ENCODE peak calls at places on chromosome 3, in seven cellular contexts. O, U, Z, X, H, B and M are unnamed samples.

GRCh38 chr3:179229177-179229576 is 21.7 kb downstream of the KCNMB3 start:
- DNase-seq in H (no peak), O (no peak), B (no peak), X (no peak), U (no peak), Z (no peak), M (no peak)

GRCh38 chr3:170467007-170467406 is 48.3 kb downstream of the CLDN11 start:
- DNase-seq in B (no peak), X (no peak), U (no peak), O (no peak), H (no peak), Z (no peak), M (no peak)

GRCh38 chr3:48709051-48709461 is 8.0 kb downstream of the IP6K2 start:
- DNase-seq in H (no peak), O (peak; percentile 96), Z (no peak), X (no peak), U (no peak), B (peak; percentile 8), M (peak; percentile 70)

GRCh38 chr3:109532257-109533216 is 195.2 kb upstream of the DPPA4 start:
- DNase-seq in Z (no peak), X (peak; percentile 1), O (peak; percentile 55), B (peak; percentile 56), H (peak; percentile 72), U (peak; percentile 11), M (peak; percentile 32)

GRCh38 chr3:126782554-126782953 is 78.5 kb downstream of the CHCHD6 start:
- DNase-seq in H (no peak), B (no peak), X (peak; percentile 91), O (peak; percentile 99), Z (no peak), U (peak; percentile 90), M (peak; percentile 91)

GRCh38 chr3:140128217-140129137 is 193.5 kb downstream of the CLSTN2 start:
- DNase-seq in Z (no peak), H (peak; percentile 80), X (no peak), O (peak; percentile 7), U (no peak), B (peak; percentile 75), M (peak; percentile 56)

GRCh38 chr3:157099337-157100078 is 60.4 kb downstream of the CCNL1 start:
- DNase-seq in Z (no peak), X (no peak), B (no peak), H (no peak), U (no peak), O (peak; percentile 76), M (no peak)

GRCh38 chr3:72303926-72304325 is 519.0 kb upstream of the PROK2 start:
- DNase-seq in B (no peak), X (no peak), U (no peak), H (no peak), O (no peak), Z (no peak), M (no peak)

GRCh38 chr3:73086071-73086494 is 24.6 kb downstream of the EBLN2 start:
- DNase-seq in H (peak; percentile 55), O (peak; percentile 26), B (peak; percentile 16), Z (peak; percentile 4), U (no peak), X (no peak), M (peak; percentile 52)

GRCh38 chr3:160195106-160195505 is 30.1 kb upstream of the C3orf80 start:
- DNase-seq in X (no peak), B (no peak), O (no peak), H (no peak), Z (no peak), U (no peak), M (no peak)

GRCh38 chr3:104886220-104886995 is 480.3 kb upstream of the ALCAM start:
- DNase-seq in U (no peak), B (no peak), O (peak; percentile 16), X (no peak), H (no peak), Z (no peak), M (no peak)

GRCh38 chr3:172260381-172260780 is 187.9 kb downstream of the GHSR start:
- DNase-seq in Z (no peak), U (peak; percentile 87), O (peak; percentile 50), B (no peak), X (peak; percentile 53), H (no peak), M (no peak)

GRCh38 chr3:58333206-58334012 is 717 bp downstream of the PXK start:
- DNase-seq in B (no peak), H (peak; percentile 52), O (no peak), X (no peak), Z (peak; percentile 17), U (no peak), M (peak; percentile 30)

GRCh38 chr3:45858809-45859543 is 17.1 kb upstream of the LZTFL1 start:
- DNase-seq in X (no peak), U (no peak), Z (no peak), H (no peak), O (no peak), B (no peak), M (no peak)

GRCh38 chr3:156507285-156507684 is 47.6 kb downstream of the SSR3 start:
- DNase-seq in X (no peak), Z (no peak), H (no peak), U (no peak), O (peak; percentile 61), B (no peak), M (no peak)

GRCh38 chr3:157170861-157171260 is 10.9 kb upstream of the CCNL1 start:
- DNase-seq in U (no peak), X (no peak), B (no peak), Z (no peak), O (no peak), H (no peak), M (peak; percentile 29)

GRCh38 chr3:57709559-57709958 is 16.7 kb upstream of the DENND6A start:
- DNase-seq in X (no peak), U (no peak), Z (no peak), H (no peak), B (no peak), O (peak; percentile 84), M (no peak)

GRCh38 chr3:161310649-161311423 is 60.5 kb downstream of the SPTSSB start:
- DNase-seq in X (no peak), O (no peak), U (no peak), Z (no peak), B (no peak), H (no peak), M (no peak)

GRCh38 chr3:52194541-52195296 is 3.2 kb upstream of the ALAS1 start:
- DNase-seq in Z (no peak), H (no peak), X (no peak), B (no peak), U (no peak), O (no peak), M (no peak)

GRCh38 chr3:47399016-47399415 is 18.2 kb downstream of the PTPN23 start:
- DNase-seq in B (no peak), X (no peak), O (no peak), H (no peak), Z (no peak), U (no peak), M (no peak)

GRCh38 chr3:100040846-100041245 is 73.5 kb downstream of the FILIP1L start:
- DNase-seq in Z (no peak), U (no peak), X (no peak), B (no peak), H (no peak), O (no peak), M (no peak)

GRCh38 chr3:159987291-159987711 is 1.3 kb upstream of the IL12A start:
- DNase-seq in Z (no peak), H (no peak), U (no peak), X (no peak), B (no peak), O (peak; percentile 46), M (peak; percentile 89)

GRCh38 chr3:116579843-116580242 is 129.7 kb upstream of the TUSC7 start:
- DNase-seq in H (peak; percentile 13), U (no peak), X (no peak), Z (no peak), O (peak; percentile 12), B (no peak), M (peak; percentile 1)

GRCh38 chr3:11908981-11909698 is 62.5 kb upstream of the TAMM41 start:
- DNase-seq in B (no peak), H (no peak), X (no peak), U (no peak), Z (no peak), O (no peak), M (no peak)

GRCh38 chr3:38205472-38205805 is 40.1 kb downstream of the OXSR1 start:
- DNase-seq in O (no peak), H (no peak), X (no peak), U (no peak), Z (no peak), B (no peak), M (peak; percentile 25)

GRCh38 chr3:125990253-125990970 is 21.4 kb downstream of the ROPN1B start:
- DNase-seq in Z (peak; percentile 35), H (peak; percentile 95), U (no peak), O (peak; percentile 85), B (peak; percentile 88), X (peak; percentile 17), M (peak; percentile 66)

GRCh38 chr3:194013928-194014327 is 122.0 kb upstream of the HES1 start:
- DNase-seq in O (no peak), X (no peak), U (no peak), B (no peak), Z (no peak), H (no peak), M (no peak)

GRCh38 chr3:33424606-33425453 is 15.4 kb downstream of the UBP1 start:
- DNase-seq in Z (no peak), H (no peak), X (no peak), U (no peak), B (no peak), O (no peak), M (peak; percentile 40)

GRCh38 chr3:52220380-52221026 is 4.9 kb downstream of the TLR9 start:
- DNase-seq in U (no peak), X (no peak), O (peak; percentile 50), B (peak; percentile 55), H (peak; percentile 92), Z (peak; percentile 72), M (peak; percentile 78)

GRCh38 chr3:13264468-13264795 is 155.7 kb downstream of the NUP210 start:
- DNase-seq in U (no peak), H (no peak), X (no peak), Z (no peak), O (no peak), B (no peak), M (no peak)

GRCh38 chr3:193772389-193772788 is 179.4 kb downstream of the OPA1 start:
- DNase-seq in X (no peak), O (no peak), Z (no peak), U (no peak), B (no peak), H (no peak), M (no peak)

GRCh38 chr3:177284383-177284881 is 87.2 kb upstream of the TBL1XR1 start:
- DNase-seq in O (peak; percentile 50), U (no peak), B (no peak), Z (no peak), H (peak; percentile 67), X (no peak), M (peak; percentile 27)

GRCh38 chr3:129245141-129245540 is 4.3 kb upstream of the COPG1 start:
- DNase-seq in X (no peak), O (peak; percentile 81), U (no peak), B (no peak), Z (no peak), H (no peak), M (no peak)

GRCh38 chr3:172280406-172281051 is 167.7 kb downstream of the GHSR start:
- DNase-seq in O (peak; percentile 84), X (peak; percentile 67), U (no peak), Z (no peak), H (no peak), B (no peak), M (peak; percentile 55)

GRCh38 chr3:39639344-39640236 is 169.8 kb upstream of the MYRIP start:
- DNase-seq in U (peak; percentile 81), Z (no peak), B (no peak), X (peak; percentile 82), O (peak; percentile 98), H (no peak), M (peak; percentile 89)

GRCh38 chr3:179771797-179772196 is 119.0 kb downstream of the USP13 start:
- DNase-seq in O (peak; percentile 20), H (no peak), B (no peak), Z (no peak), X (no peak), U (no peak), M (no peak)

GRCh38 chr3:33637482-33637881 is 80.6 kb downstream of the CLASP2 start:
- DNase-seq in X (no peak), O (no peak), U (no peak), Z (no peak), H (no peak), B (no peak), M (no peak)